ENCODE peak calls at places on chromosomes 16 and 17, in ten cellular contexts. G is AG10803; E is heart right ventricle; S is coronary artery; W is neural progenitor cell; J is astrocyte of the spinal cord; K is fibroblast of mammary gland; Z is BJ; F is lower lobe of right lung; Q is CD4-positive, alpha-beta T cell. C is an unnamed sample.

GRCh38 chr17:3761061-3761917 is 37.6 kb downstream of the HASPIN start:
- DNase-seq in G (peak; percentile 47), E (no peak), S (no peak), W (no peak), J (no peak), K (no peak), Z (no peak), F (no peak), Q (no peak), C (no peak)

GRCh38 chr16:57500578-57501111 is 14.4 kb upstream of the DOK4 start:
- DNase-seq in G (no peak), E (no peak), S (no peak), W (no peak), J (no peak), K (no peak), Z (no peak), F (peak; percentile 50), Q (no peak), C (no peak)

GRCh38 chr16:88297178-88297720 is 85.5 kb upstream of the ZNF469 start:
- DNase-seq in G (no peak), E (no peak), S (no peak), W (no peak), J (no peak), K (no peak), Z (no peak), F (no peak), Q (no peak), C (no peak)

GRCh38 chr16:4846503-4846900 is 586 bp downstream of the GLYR1 start:
- DNase-seq in G (peak; percentile 56), E (peak; percentile 44), S (peak; percentile 82), W (peak; percentile 72), J (peak; percentile 56), K (peak; percentile 54), Z (no peak), F (peak; percentile 73), Q (peak; percentile 13), C (peak; percentile 54)

GRCh38 chr16:55297062-55297909 is 26.7 kb upstream of the IRX6 start:
- DNase-seq in G (no peak), E (no peak), S (no peak), W (no peak), J (peak; percentile 2), K (peak; percentile 12), Z (no peak), F (no peak), Q (no peak), C (no peak)

GRCh38 chr16:57720142-57720575 is 15.4 kb upstream of the KATNB1 start:
- DNase-seq in G (peak; percentile 50), E (peak; percentile 54), S (no peak), W (peak; percentile 63), J (peak; percentile 50), K (peak; percentile 44), Z (no peak), F (no peak), Q (no peak), C (peak; percentile 64)

GRCh38 chr17:8740486-8740885 is 4.2 kb downstream of the CCDC42 start:
- DNase-seq in G (no peak), E (no peak), S (no peak), W (peak; percentile 36), J (no peak), K (no peak), Z (no peak), F (no peak), Q (peak; percentile 20), C (peak; percentile 49)

GRCh38 chr16:86029131-86029741 is 130.3 kb downstream of the IRF8 start:
- DNase-seq in G (peak; percentile 17), E (peak; percentile 60), S (no peak), W (no peak), J (no peak), K (peak; percentile 13), Z (no peak), F (no peak), Q (no peak), C (no peak)

GRCh38 chr16:56861092-56861610 is 3.9 kb upstream of the SLC12A3 start:
- DNase-seq in G (no peak), E (no peak), S (no peak), W (peak; percentile 68), J (no peak), K (no peak), Z (no peak), F (no peak), Q (no peak), C (no peak)

GRCh38 chr16:67672306-67672705 is 5.7 kb downstream of the C16orf86 start:
- DNase-seq in G (no peak), E (peak; percentile 37), S (no peak), W (no peak), J (no peak), K (no peak), Z (no peak), F (peak; percentile 79), Q (no peak), C (no peak)

GRCh38 chr17:1644493-1645206 is 882 bp downstream of the SCARF1 start:
- DNase-seq in G (peak; percentile 29), E (no peak), S (no peak), W (no peak), J (peak; percentile 30), K (peak; percentile 48), Z (no peak), F (no peak), Q (no peak), C (peak; percentile 83)

GRCh38 chr17:83065660-83066542 is 13.5 kb upstream of the METRNL start:
- DNase-seq in G (no peak), E (peak; percentile 3), S (peak; percentile 65), W (no peak), J (no peak), K (no peak), Z (no peak), F (peak; percentile 36), Q (no peak), C (no peak)

GRCh38 chr17:6936370-6937028 is 59.4 kb upstream of the ALOX12 start:
- DNase-seq in G (peak; percentile 25), E (no peak), S (no peak), W (no peak), J (peak; percentile 1), K (peak; percentile 22), Z (no peak), F (no peak), Q (no peak), C (peak; percentile 36)

GRCh38 chr17:68378202-68379149 is 78.8 kb downstream of the WIPI1 start:
- DNase-seq in G (peak; percentile 94), E (peak; percentile 92), S (peak; percentile 96), W (peak; percentile 31), J (peak; percentile 95), K (peak; percentile 98), Z (peak; percentile 88), F (peak; percentile 95), Q (no peak), C (no peak)

DNA sequence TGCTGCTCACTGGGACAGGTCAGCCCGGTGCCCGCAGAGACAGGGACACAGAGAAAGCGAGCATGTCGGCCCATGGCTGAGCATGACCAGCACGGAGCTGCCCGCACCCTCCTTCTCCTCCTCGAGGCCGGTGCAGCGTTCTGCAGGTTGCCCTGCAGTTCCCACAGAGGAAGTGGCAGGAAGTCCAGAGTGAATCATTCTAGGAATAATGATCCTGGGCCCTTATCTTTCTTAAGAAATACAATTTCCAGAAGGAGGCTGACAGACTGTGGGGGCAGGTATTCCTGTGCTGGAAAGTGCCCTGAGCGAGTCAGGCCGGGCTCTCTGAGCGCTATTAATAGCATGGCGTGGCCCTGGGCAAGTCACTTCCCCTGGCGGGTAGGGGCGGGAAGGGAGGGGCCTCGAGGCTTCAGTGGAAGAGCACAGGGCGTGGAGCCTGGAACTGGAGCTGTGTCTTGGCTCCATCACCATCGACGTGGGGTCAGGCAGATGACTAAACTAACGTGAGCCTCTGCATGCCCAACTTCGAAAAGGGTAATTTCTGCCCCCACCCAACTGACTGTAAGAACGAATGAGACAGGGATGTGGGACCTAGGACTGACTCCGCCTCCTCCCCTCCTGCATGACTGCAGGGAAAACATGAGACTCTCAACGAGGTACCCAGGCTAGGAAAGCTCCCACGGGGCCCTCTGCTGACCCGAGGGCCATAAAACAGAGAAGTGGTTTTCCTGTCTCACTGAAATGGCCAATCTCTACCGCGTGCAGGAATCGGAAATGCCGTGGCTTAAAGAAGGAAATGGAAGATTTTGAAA is 9.8 kb downstream of the TMEM204 start:
- DNase-seq in G (peak; percentile 61), E (peak; percentile 81), S (no peak), W (peak; percentile 17), J (peak; percentile 65), K (peak; percentile 87), Z (peak; percentile 57), F (peak; percentile 80), Q (no peak), C (peak; percentile 77)
- TF ChIP-seq CTCF in G (peak; percentile 20), E (no peak), S (no peak), W (no peak), J (no peak), K (no peak), Z (peak; percentile 13), F (no peak), Q (no peak), C (no peak)

GRCh38 chr17:50056217-50056960 is 479 bp downstream of the ITGA3 start:
- DNase-seq in G (peak; percentile 63), E (peak; percentile 59), S (no peak), W (peak; percentile 93), J (peak; percentile 74), K (peak; percentile 56), Z (no peak), F (peak; percentile 80), Q (peak; percentile 53), C (peak; percentile 79)
- TF ChIP-seq CTCF in G (peak; percentile 48), E (peak; percentile 11), S (no peak), W (peak; percentile 58), J (peak; percentile 62), K (peak; percentile 34), Z (peak; percentile 58), F (peak; percentile 39), Q (peak; percentile 56), C (peak; percentile 34)

GRCh38 chr16:61946019-61946418 is 90.2 kb downstream of the CDH8 start:
- DNase-seq in G (no peak), E (no peak), S (no peak), W (no peak), J (no peak), K (no peak), Z (no peak), F (no peak), Q (no peak), C (no peak)
- TF ChIP-seq CTCF in G (no peak), E (no peak), S (no peak), W (peak; percentile 35), J (no peak), K (no peak), Z (no peak), F (no peak), Q (no peak), C (no peak)

GRCh38 chr17:44758414-44759095 is at the start of gene ADAM11:
- DNase-seq in G (no peak), E (no peak), S (no peak), W (peak; percentile 69), J (no peak), K (no peak), Z (no peak), F (no peak), Q (no peak), C (no peak)

GRCh38 chr17:44757918-44758413 is 822 bp upstream of the ADAM11 start:
- DNase-seq in G (no peak), E (no peak), S (no peak), W (no peak), J (no peak), K (no peak), Z (no peak), F (no peak), Q (no peak), C (peak; percentile 38)

GRCh38 chr17:44759916-44760243 is 1.1 kb downstream of the ADAM11 start:
- DNase-seq in G (no peak), E (no peak), S (no peak), W (no peak), J (no peak), K (no peak), Z (no peak), F (no peak), Q (no peak), C (no peak)

GRCh38 chr17:44760474-44761308 is 1.9 kb downstream of the ADAM11 start:
- DNase-seq in G (no peak), E (no peak), S (no peak), W (no peak), J (no peak), K (no peak), Z (no peak), F (no peak), Q (no peak), C (no peak)

GRCh38 chr17:44759096-44759915 is 518 bp downstream of the ADAM11 start:
- DNase-seq in G (no peak), E (no peak), S (no peak), W (peak; percentile 25), J (no peak), K (no peak), Z (no peak), F (no peak), Q (no peak), C (peak; percentile 70)
- TF ChIP-seq CTCF in G (no peak), E (no peak), S (no peak), W (peak; percentile 33), J (peak; percentile 5), K (no peak), Z (no peak), F (no peak), Q (no peak), C (no peak)

C was measured in GM20000.